ENCODE peak calls at places on chromosomes 3 and 15, in eight cellular contexts. W, I, E, N, X, T, L and C are unnamed samples.

GRCh38 chr15:60120100-60120499 is 116.0 kb downstream of the FOXB1 start:
- DNase-seq in I (no peak), N (no peak), E (no peak), W (no peak), X (no peak), L (no peak), T (no peak), C (no peak)

GRCh38 chr3:69013256-69014021 is at the start of gene EOGT:
- DNase-seq in X (peak), E (peak), L (peak), I (peak), N (peak), T (peak), W (peak), C (peak)

GRCh38 chr3:169581633-169582032 is 81.9 kb downstream of the MECOM start:
- DNase-seq in L (no peak), E (peak), I (no peak), N (no peak), T (no peak), X (peak), W (no peak), C (no peak)

GRCh38 chr3:111080357-111080937 is 8.8 kb downstream of the NECTIN3 start:
- DNase-seq in X (no peak), I (peak), W (no peak), E (peak), T (peak), L (no peak), N (no peak), C (no peak)

GRCh38 chr3:58835075-58835474 is 168.5 kb upstream of the FAM3D start:
- DNase-seq in L (no peak), T (no peak), W (no peak), E (peak), I (no peak), N (peak), X (no peak), C (no peak)

GRCh38 chr3:54999801-55000200 is 71.9 kb upstream of the LRTM1 start:
- DNase-seq in L (no peak), T (no peak), W (no peak), I (peak), X (no peak), N (no peak), E (peak), C (no peak)

GRCh38 chr15:60000824-60001641 is 3.1 kb upstream of the FOXB1 start:
- DNase-seq in T (no peak), X (no peak), E (no peak), I (no peak), N (no peak), W (no peak), L (no peak), C (no peak)

GRCh38 chr15:90871716-90872480 is 3.5 kb downstream of the FURIN start:
- DNase-seq in W (no peak), T (no peak), I (peak), L (no peak), E (no peak), X (no peak), N (no peak), C (no peak)

GRCh38 chr15:31300981-31301686 is 25.5 kb upstream of the KLF13 start:
- DNase-seq in W (peak), N (no peak), I (no peak), X (no peak), E (no peak), T (no peak), L (peak), C (peak)

GRCh38 chr15:44035781-44036699 is 159.0 kb downstream of the FRMD5 start:
- DNase-seq in T (no peak), E (peak), L (no peak), X (no peak), I (no peak), W (no peak), N (no peak), C (no peak)

GRCh38 chr15:60660290-60661051 is 181.5 kb upstream of the ICE2 start:
- DNase-seq in E (peak), I (peak), L (no peak), X (no peak), N (no peak), W (peak), T (no peak), C (no peak)

GRCh38 chr3:69326821-69327433 is 59.0 kb downstream of the FRMD4B start:
- DNase-seq in T (no peak), X (peak), W (peak), L (no peak), I (no peak), E (no peak), N (no peak), C (peak)

DNA sequence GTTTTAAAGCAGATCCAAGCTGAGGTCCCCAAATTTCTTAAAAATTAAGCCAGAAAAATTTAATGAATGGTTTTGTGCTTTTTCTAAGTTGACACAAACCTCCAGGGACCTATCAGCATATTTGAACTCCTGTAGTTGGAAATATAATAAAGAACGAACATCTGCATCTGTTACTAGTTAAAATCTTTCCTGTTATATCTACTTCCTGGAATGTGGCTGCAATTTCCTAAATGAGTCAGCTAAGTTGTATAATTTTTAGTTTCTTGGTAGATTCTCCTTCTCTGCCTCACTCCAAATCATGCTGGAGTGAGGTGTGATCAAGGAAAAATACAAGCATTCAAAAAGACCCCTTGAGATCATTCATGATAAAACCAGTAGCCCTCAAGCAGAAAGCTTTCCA is 106.2 kb upstream of the MCTP2 start:
- DNase-seq in N (no peak), W (no peak), T (no peak), E (peak), I (no peak), L (no peak), X (no peak), C (no peak)
- H3K4me3 ChIP-seq in N (no peak), W (no peak), T (no peak), E (no peak), I (no peak), L (no peak), X (no peak), C (no peak)

GRCh38 chr15:101578443-101578894 is 73.7 kb downstream of the TM2D3 start:
- DNase-seq in X (no peak), I (peak), W (no peak), E (no peak), L (no peak), N (peak), T (peak), C (no peak)
- TF ChIP-seq CTCF in X (peak), I (peak), W (peak), E (peak), L (no peak), N (no peak), T (peak), C (no peak)

GRCh38 chr3:38536686-38537085 is 40.5 kb downstream of the EXOG start:
- DNase-seq in L (no peak), N (no peak), E (no peak), W (no peak), X (no peak), T (no peak), I (no peak), C (no peak)

GRCh38 chr3:38542401-38543298 is 46.5 kb downstream of the EXOG start:
- DNase-seq in E (peak), N (peak), X (no peak), T (no peak), L (no peak), I (no peak), W (no peak), C (no peak)

GRCh38 chr3:38541800-38542199 is 45.7 kb downstream of the EXOG start:
- DNase-seq in L (no peak), E (no peak), I (no peak), T (no peak), N (no peak), X (no peak), W (peak), C (no peak)

GRCh38 chr3:38534604-38535003 is 38.5 kb downstream of the EXOG start:
- DNase-seq in E (no peak), T (no peak), X (no peak), W (no peak), I (no peak), N (no peak), L (no peak), C (no peak)

DNA sequence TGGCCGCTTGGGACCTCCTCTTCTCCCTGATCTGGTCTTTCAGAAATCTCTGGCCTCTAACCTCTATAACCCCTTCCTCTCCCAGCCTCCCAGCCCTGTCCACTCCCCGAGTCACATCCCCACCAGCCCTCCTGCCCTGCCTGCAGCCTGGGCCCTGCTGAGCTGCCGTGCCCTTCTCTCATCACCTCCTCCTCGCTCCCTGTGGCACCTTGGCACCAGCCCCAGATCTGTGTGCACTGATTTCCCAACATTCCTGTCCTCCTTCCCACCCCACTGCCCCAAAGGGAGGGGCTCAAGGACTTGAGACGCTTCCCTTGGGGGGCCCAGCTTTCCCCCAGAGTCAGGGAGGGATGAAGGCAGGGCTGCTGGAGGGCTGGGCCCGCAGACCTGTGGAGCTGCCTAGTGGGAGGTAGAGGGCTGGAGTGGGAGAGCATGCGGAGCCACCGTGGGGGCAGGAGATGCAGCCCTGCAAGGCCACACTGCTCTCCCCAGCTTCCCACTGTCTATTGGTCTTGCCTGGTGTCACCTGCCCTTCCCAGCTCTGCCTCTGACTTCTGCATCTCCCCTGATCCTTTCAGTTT is 42.7 kb downstream of the EXOG start:
- DNase-seq in L (no peak), E (no peak), X (no peak), W (peak), T (no peak), N (no peak), I (no peak), C (no peak)
- H3K27ac ChIP-seq in L (no peak), E (no peak), X (no peak), W (peak), T (no peak), N (no peak), I (no peak), C (no peak)

DNA sequence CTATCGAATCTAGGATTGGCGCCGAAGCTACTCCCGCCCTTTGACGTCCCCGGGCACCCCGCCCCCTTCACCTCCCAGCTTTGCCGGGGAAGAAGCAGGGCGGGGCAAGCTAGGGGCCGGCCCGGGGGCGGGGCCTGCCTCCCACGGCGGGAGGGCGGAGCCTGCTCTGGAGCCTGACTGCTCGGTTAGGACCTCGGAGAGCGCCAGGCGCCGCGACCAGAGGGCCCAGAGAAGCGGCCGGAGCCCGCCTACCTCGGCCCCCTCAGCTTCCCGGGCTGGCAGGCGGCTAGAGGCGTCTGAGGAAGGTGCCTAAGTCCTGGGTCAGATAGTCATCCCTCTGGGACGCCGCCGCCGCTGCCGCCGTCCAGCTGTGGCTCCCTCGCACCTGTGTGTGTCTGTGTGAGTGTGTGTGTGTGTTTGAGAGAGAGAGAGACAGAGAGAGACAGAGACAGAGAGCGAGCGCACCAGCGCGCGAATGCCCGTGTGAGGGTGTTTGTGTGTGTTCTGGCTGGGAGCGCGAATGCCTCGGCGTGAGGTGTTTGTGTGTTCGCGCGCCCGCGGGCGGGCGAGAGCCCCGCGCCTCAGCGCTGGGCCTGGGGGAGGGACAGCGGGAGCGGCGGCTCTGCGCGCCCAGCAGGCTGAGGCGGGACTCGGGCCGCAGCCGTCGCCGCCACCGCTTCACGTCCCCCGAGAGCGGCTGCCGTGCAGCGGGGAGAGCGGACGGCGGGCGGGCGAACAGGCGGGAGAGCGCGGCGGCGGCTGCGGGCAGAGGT is at the start of gene STXBP5L:
- DNase-seq in N (peak), T (peak), I (peak), X (no peak), W (peak), E (peak), L (no peak), C (peak)
- H3K4me3 ChIP-seq in N (no peak), T (peak), I (peak), X (no peak), W (peak), E (peak), L (peak), C (peak)

GRCh38 chr3:102235679-102236078 is 199.1 kb upstream of the ZPLD1 start:
- DNase-seq in W (no peak), T (no peak), L (no peak), N (no peak), E (peak), I (peak), X (no peak), C (no peak)
- TF ChIP-seq CTCF in W (peak), T (peak), L (no peak), N (peak), E (peak), I (peak), X (peak), C (no peak)